ENCODE peak calls at places on chromosomes 2 and 18, in nine cellular contexts. One of them, this sample, is unnamed.
A peak's percentile ranks its signal among the peaks of the same experiment; 100 is the strongest.

GRCh38 chr2:145287686-145288085 is 767.8 kb upstream of the ZEB2 start:
- DNase-seq in NCI-H2081: no peak
- DNase-seq in activated CD8-positive, alpha-beta memory T cell treated with anti-CD3 and anti-CD28 coated beads for 48 hours: no peak
- DNase-seq in stimulated activated CD8-positive, alpha-beta memory T cell treated with anti-CD3 and anti-CD28 coated beads, Interleukin-7, amount 100 ng/mL, for 24 hours: no peak
- DNase-seq in NCI-H1417 treated with DMSO at 0.1 percent for 48 hours: no peak
- DNase-seq in NCI-H1436: no peak
- DNase-seq in NCI-H1930: no peak
- DNase-seq in cardiac muscle cell: no peak
- DNase-seq in Daoy: no peak
- DNase-seq in this sample: peak; percentile 7

GRCh38 chr2:224173210-224173609 is 134.1 kb upstream of the SERPINE2 start:
- DNase-seq in cardiac muscle cell: no peak
- DNase-seq in NCI-H1417 treated with DMSO at 0.1 percent for 48 hours: no peak
- DNase-seq in stimulated activated CD8-positive, alpha-beta memory T cell treated with anti-CD3 and anti-CD28 coated beads, Interleukin-7, amount 100 ng/mL, for 24 hours: no peak
- DNase-seq in NCI-H1930: no peak
- DNase-seq in NCI-H2081: no peak
- DNase-seq in Daoy: no peak
- DNase-seq in NCI-H1436: no peak
- DNase-seq in activated CD8-positive, alpha-beta memory T cell treated with anti-CD3 and anti-CD28 coated beads for 48 hours: no peak
- DNase-seq in this sample: no peak

GRCh38 chr18:37218022-37218590 is 347.5 kb downstream of the CELF4 start:
- DNase-seq in activated CD8-positive, alpha-beta memory T cell treated with anti-CD3 and anti-CD28 coated beads for 48 hours: no peak
- DNase-seq in stimulated activated CD8-positive, alpha-beta memory T cell treated with anti-CD3 and anti-CD28 coated beads, Interleukin-7, amount 100 ng/mL, for 24 hours: no peak
- DNase-seq in NCI-H1436: no peak
- DNase-seq in NCI-H1930: no peak
- DNase-seq in NCI-H1417 treated with DMSO at 0.1 percent for 48 hours: no peak
- DNase-seq in NCI-H2081: no peak
- DNase-seq in cardiac muscle cell: no peak
- DNase-seq in Daoy: no peak
- DNase-seq in this sample: no peak

GRCh38 chr2:230961091-230961491 is 34.8 kb upstream of the SPATA3 start:
- DNase-seq in NCI-H1417 treated with DMSO at 0.1 percent for 48 hours: no peak
- DNase-seq in NCI-H1436: no peak
- DNase-seq in NCI-H1930: no peak
- DNase-seq in activated CD8-positive, alpha-beta memory T cell treated with anti-CD3 and anti-CD28 coated beads for 48 hours: no peak
- DNase-seq in cardiac muscle cell: peak; percentile 94
- DNase-seq in NCI-H2081: no peak
- DNase-seq in stimulated activated CD8-positive, alpha-beta memory T cell treated with anti-CD3 and anti-CD28 coated beads, Interleukin-7, amount 100 ng/mL, for 24 hours: no peak
- DNase-seq in Daoy: peak; percentile 29
- DNase-seq in this sample: peak; percentile 60

GRCh38 chr18:54155412-54155811 is 69.1 kb downstream of the MBD2 start:
- DNase-seq in Daoy: no peak
- DNase-seq in cardiac muscle cell: no peak
- DNase-seq in NCI-H1436: no peak
- DNase-seq in NCI-H1417 treated with DMSO at 0.1 percent for 48 hours: no peak
- DNase-seq in NCI-H2081: no peak
- DNase-seq in NCI-H1930: no peak
- DNase-seq in activated CD8-positive, alpha-beta memory T cell treated with anti-CD3 and anti-CD28 coated beads for 48 hours: no peak
- DNase-seq in stimulated activated CD8-positive, alpha-beta memory T cell treated with anti-CD3 and anti-CD28 coated beads, Interleukin-7, amount 100 ng/mL, for 24 hours: no peak
- DNase-seq in this sample: no peak

GRCh38 chr2:146246017-146246733 is 1598.7 kb upstream of the ACVR2A start:
- DNase-seq in cardiac muscle cell: peak; percentile 54
- DNase-seq in NCI-H1417 treated with DMSO at 0.1 percent for 48 hours: no peak
- DNase-seq in activated CD8-positive, alpha-beta memory T cell treated with anti-CD3 and anti-CD28 coated beads for 48 hours: no peak
- DNase-seq in Daoy: no peak
- DNase-seq in NCI-H2081: no peak
- DNase-seq in stimulated activated CD8-positive, alpha-beta memory T cell treated with anti-CD3 and anti-CD28 coated beads, Interleukin-7, amount 100 ng/mL, for 24 hours: no peak
- DNase-seq in NCI-H1436: no peak
- DNase-seq in NCI-H1930: no peak
- DNase-seq in this sample: peak; percentile 90

GRCh38 chr18:58013241-58014211 is 30.5 kb upstream of the NEDD4L start:
- DNase-seq in activated CD8-positive, alpha-beta memory T cell treated with anti-CD3 and anti-CD28 coated beads for 48 hours: no peak
- DNase-seq in NCI-H1417 treated with DMSO at 0.1 percent for 48 hours: no peak
- DNase-seq in stimulated activated CD8-positive, alpha-beta memory T cell treated with anti-CD3 and anti-CD28 coated beads, Interleukin-7, amount 100 ng/mL, for 24 hours: no peak
- DNase-seq in Daoy: no peak
- DNase-seq in NCI-H1930: no peak
- DNase-seq in cardiac muscle cell: no peak
- DNase-seq in NCI-H1436: no peak
- DNase-seq in NCI-H2081: no peak
- DNase-seq in this sample: peak; percentile 45

GRCh38 chr2:10210336-10210735 is 87.8 kb downstream of the RRM2 start:
- DNase-seq in NCI-H2081: no peak
- DNase-seq in NCI-H1436: no peak
- DNase-seq in NCI-H1930: no peak
- DNase-seq in stimulated activated CD8-positive, alpha-beta memory T cell treated with anti-CD3 and anti-CD28 coated beads, Interleukin-7, amount 100 ng/mL, for 24 hours: no peak
- DNase-seq in NCI-H1417 treated with DMSO at 0.1 percent for 48 hours: no peak
- DNase-seq in cardiac muscle cell: no peak
- DNase-seq in activated CD8-positive, alpha-beta memory T cell treated with anti-CD3 and anti-CD28 coated beads for 48 hours: no peak
- DNase-seq in Daoy: no peak
- DNase-seq in this sample: no peak

GRCh38 chr18:8121091-8121490 is 488.1 kb upstream of the RAB12 start:
- DNase-seq in NCI-H1417 treated with DMSO at 0.1 percent for 48 hours: no peak
- DNase-seq in NCI-H1436: no peak
- DNase-seq in activated CD8-positive, alpha-beta memory T cell treated with anti-CD3 and anti-CD28 coated beads for 48 hours: no peak
- DNase-seq in NCI-H1930: no peak
- DNase-seq in Daoy: no peak
- DNase-seq in stimulated activated CD8-positive, alpha-beta memory T cell treated with anti-CD3 and anti-CD28 coated beads, Interleukin-7, amount 100 ng/mL, for 24 hours: no peak
- DNase-seq in NCI-H2081: no peak
- DNase-seq in cardiac muscle cell: no peak
- DNase-seq in this sample: no peak